ENCODE peak calls at places on chromosomes 13 and 19, in nine cellular contexts. U, W, T, E, N, Y, R, G and J are unnamed samples.

GRCh38 chr19:44611812-44612295 is 1.5 kb upstream of the IGSF23 start:
- DNase-seq in U (no peak), W (no peak), T (no peak), E (no peak), N (no peak), Y (no peak), R (no peak), G (no peak), J (peak)

GRCh38 chr19:18894254-18895037 is 1.5 kb downstream of the CERS1 start:
- DNase-seq in U (no peak), W (peak), T (peak), E (no peak), N (peak), Y (no peak), R (no peak), G (no peak), J (no peak)

GRCh38 chr13:57286511-57287098 is 119.6 kb downstream of the PRR20E start:
- DNase-seq in U (no peak), W (no peak), T (no peak), E (no peak), N (no peak), Y (no peak), R (no peak), G (no peak), J (no peak)

GRCh38 chr19:55703790-55704215 is 28.8 kb downstream of the EPN1 start:
- DNase-seq in U (no peak), W (peak), T (no peak), E (no peak), N (peak), Y (peak), R (peak), G (no peak), J (no peak)

GRCh38 chr13:29457299-29457698 is 138.2 kb downstream of the SLC7A1 start:
- DNase-seq in U (no peak), W (peak), T (no peak), E (no peak), N (peak), Y (no peak), R (no peak), G (no peak), J (peak)

GRCh38 chr13:41075034-41075433 is 13.7 kb downstream of the WBP4 start:
- DNase-seq in U (no peak), W (peak), T (peak), E (peak), N (peak), Y (peak), R (no peak), G (no peak), J (peak)

GRCh38 chr19:51351266-51351990 is 9.5 kb upstream of the VSIG10L start:
- DNase-seq in U (no peak), W (no peak), T (no peak), E (no peak), N (no peak), Y (no peak), R (no peak), G (no peak), J (no peak)

GRCh38 chr19:33493401-33494275 is 28.0 kb downstream of the PEPD start:
- DNase-seq in U (no peak), W (no peak), T (no peak), E (no peak), N (no peak), Y (no peak), R (no peak), G (no peak), J (no peak)

GRCh38 chr19:45667620-45668341 is at the start of gene GIPR:
- DNase-seq in U (no peak), W (peak), T (peak), E (peak), N (no peak), Y (peak), R (peak), G (no peak), J (peak)

GRCh38 chr19:40800339-40800996 is 1.5 kb downstream of the EGLN2 start:
- DNase-seq in U (no peak), W (no peak), T (no peak), E (no peak), N (no peak), Y (no peak), R (no peak), G (no peak), J (no peak)

GRCh38 chr19:14525729-14526128 is 3.7 kb upstream of the TECR start:
- DNase-seq in U (no peak), W (no peak), T (no peak), E (no peak), N (no peak), Y (no peak), R (no peak), G (no peak), J (no peak)